ENCODE peak calls at places on chromosomes 16 and 17, in four cellular contexts. One of them, this sample, is unnamed.

GRCh38 chr16:75247249-75247648 is 4.2 kb downstream of the BCAR1 start:
- DNase-seq in dorsolateral prefrontal cortex: peak
- DNase-seq in GM23338: no peak
- DNase-seq in ovary: no peak
- DNase-seq in this sample: no peak

GRCh38 chr17:60678118-60678444 is 430 bp downstream of the BCAS3 start:
- DNase-seq in dorsolateral prefrontal cortex: no peak
- DNase-seq in GM23338: no peak
- DNase-seq in ovary: no peak
- DNase-seq in this sample: no peak

GRCh38 chr17:45745843-45746494 is 38.2 kb upstream of the CRHR1 start:
- DNase-seq in dorsolateral prefrontal cortex: no peak
- DNase-seq in GM23338: peak
- DNase-seq in ovary: no peak
- DNase-seq in this sample: no peak

GRCh38 chr16:1932050-1933028 is 10.7 kb downstream of the MSRB1 start:
- DNase-seq in dorsolateral prefrontal cortex: no peak
- DNase-seq in GM23338: peak
- DNase-seq in ovary: no peak
- DNase-seq in this sample: peak

GRCh38 chr17:82602986-82603385 is 45.3 kb downstream of the WDR45B start:
- DNase-seq in dorsolateral prefrontal cortex: no peak
- DNase-seq in GM23338: no peak
- DNase-seq in ovary: no peak
- DNase-seq in this sample: no peak

GRCh38 chr17:34246436-34246835 is 8.6 kb upstream of the CCL2 start:
- DNase-seq in dorsolateral prefrontal cortex: no peak
- DNase-seq in GM23338: no peak
- DNase-seq in ovary: no peak
- DNase-seq in this sample: no peak

GRCh38 chr16:82603784-82604411 is 22.9 kb upstream of the CDH13 start:
- DNase-seq in dorsolateral prefrontal cortex: peak
- DNase-seq in GM23338: peak
- DNase-seq in ovary: no peak
- DNase-seq in this sample: no peak

GRCh38 chr17:76935331-76935730 is 67.1 kb downstream of the MGAT5B start:
- DNase-seq in dorsolateral prefrontal cortex: no peak
- DNase-seq in GM23338: no peak
- DNase-seq in ovary: no peak
- DNase-seq in this sample: no peak

GRCh38 chr17:35804658-35805192 is 4.6 kb upstream of the TAF15 start:
- DNase-seq in dorsolateral prefrontal cortex: no peak
- DNase-seq in GM23338: peak
- DNase-seq in ovary: no peak
- DNase-seq in this sample: peak

GRCh38 chr16:84509032-84509950 is 4.8 kb upstream of the MEAK7 start:
- DNase-seq in dorsolateral prefrontal cortex: no peak
- DNase-seq in GM23338: peak
- DNase-seq in ovary: no peak
- DNase-seq in this sample: no peak

GRCh38 chr17:64200080-64201042 is 62.7 kb downstream of the TEX2 start:
- DNase-seq in dorsolateral prefrontal cortex: no peak
- DNase-seq in GM23338: peak
- DNase-seq in ovary: no peak
- DNase-seq in this sample: no peak

GRCh38 chr17:80892900-80893603 is 98.6 kb upstream of the CHMP6 start:
- DNase-seq in dorsolateral prefrontal cortex: peak
- DNase-seq in GM23338: no peak
- DNase-seq in ovary: no peak
- DNase-seq in this sample: peak

GRCh38 chr17:31726980-31727427 is 132.0 kb downstream of the COPRS start:
- DNase-seq in dorsolateral prefrontal cortex: no peak
- DNase-seq in GM23338: no peak
- DNase-seq in ovary: no peak
- DNase-seq in this sample: no peak

GRCh38 chr17:74457146-74457819 is 9.2 kb upstream of the CD300A start:
- DNase-seq in dorsolateral prefrontal cortex: peak
- DNase-seq in GM23338: peak
- DNase-seq in ovary: peak
- DNase-seq in this sample: peak

GRCh38 chr17:9729034-9729650 is 62.2 kb downstream of the DHRS7C start:
- DNase-seq in dorsolateral prefrontal cortex: no peak
- DNase-seq in GM23338: peak
- DNase-seq in ovary: no peak
- DNase-seq in this sample: no peak

GRCh38 chr17:9728005-9728404 is 63.4 kb downstream of the DHRS7C start:
- DNase-seq in dorsolateral prefrontal cortex: no peak
- DNase-seq in GM23338: no peak
- DNase-seq in ovary: no peak
- DNase-seq in this sample: no peak

GRCh38 chr17:9726291-9726690 is 65.1 kb downstream of the DHRS7C start:
- DNase-seq in dorsolateral prefrontal cortex: no peak
- DNase-seq in GM23338: no peak
- DNase-seq in ovary: no peak
- DNase-seq in this sample: no peak

GRCh38 chr17:9728564-9728963 is 62.8 kb downstream of the DHRS7C start:
- DNase-seq in dorsolateral prefrontal cortex: no peak
- DNase-seq in GM23338: no peak
- DNase-seq in ovary: no peak
- DNase-seq in this sample: no peak

DNA sequence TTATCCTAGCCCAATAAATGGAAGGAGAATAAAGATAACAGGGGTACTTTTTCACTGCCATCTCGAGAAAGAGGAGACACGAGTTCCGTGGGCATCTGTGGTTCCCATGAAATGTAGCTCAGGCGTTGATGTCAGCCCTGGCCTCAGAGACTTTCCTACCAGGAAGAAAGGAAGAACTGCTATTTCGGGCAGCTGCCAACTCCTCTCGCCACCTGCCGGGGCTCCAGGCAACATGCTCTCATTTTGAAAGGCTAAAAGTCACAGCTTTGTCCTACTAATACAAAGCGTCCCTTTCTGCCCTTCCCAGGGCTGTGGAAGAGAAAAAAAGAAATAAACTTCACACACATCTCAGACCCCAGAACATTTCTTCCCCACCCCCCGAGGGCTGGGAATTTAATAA is 65.8 kb downstream of the DHRS7C start:
- DNase-seq in dorsolateral prefrontal cortex: peak
- DNase-seq in GM23338: no peak
- DNase-seq in ovary: no peak
- DNase-seq in this sample: no peak
- TF ChIP-seq CTCF in dorsolateral prefrontal cortex: peak
- TF ChIP-seq CTCF in GM23338: no peak
- TF ChIP-seq CTCF in ovary: no peak
- TF ChIP-seq CTCF in this sample: no peak

GRCh38 chr16:15950869-15951268 is 1.5 kb downstream of the ABCC1 start:
- DNase-seq in dorsolateral prefrontal cortex: no peak
- DNase-seq in GM23338: no peak
- DNase-seq in ovary: no peak
- DNase-seq in this sample: no peak
- H3K4me3 ChIP-seq in dorsolateral prefrontal cortex: peak
- H3K4me3 ChIP-seq in GM23338: peak
- H3K4me3 ChIP-seq in ovary: peak
- H3K4me3 ChIP-seq in this sample: peak

GRCh38 chr17:29242790-29243189 is 3.9 kb upstream of the CRYBA1 start:
- DNase-seq in dorsolateral prefrontal cortex: no peak
- DNase-seq in GM23338: no peak
- DNase-seq in ovary: no peak
- DNase-seq in this sample: no peak

GRCh38 chr17:29245401-29245800 is 1.3 kb upstream of the CRYBA1 start:
- DNase-seq in dorsolateral prefrontal cortex: no peak
- DNase-seq in GM23338: no peak
- DNase-seq in ovary: no peak
- DNase-seq in this sample: no peak

GRCh38 chr17:29241015-29241963 is 5.4 kb upstream of the CRYBA1 start:
- DNase-seq in dorsolateral prefrontal cortex: peak
- DNase-seq in GM23338: peak
- DNase-seq in ovary: no peak
- DNase-seq in this sample: peak

GRCh38 chr17:29242051-29242450 is 4.6 kb upstream of the CRYBA1 start:
- DNase-seq in dorsolateral prefrontal cortex: no peak
- DNase-seq in GM23338: no peak
- DNase-seq in ovary: no peak
- DNase-seq in this sample: no peak

DNA sequence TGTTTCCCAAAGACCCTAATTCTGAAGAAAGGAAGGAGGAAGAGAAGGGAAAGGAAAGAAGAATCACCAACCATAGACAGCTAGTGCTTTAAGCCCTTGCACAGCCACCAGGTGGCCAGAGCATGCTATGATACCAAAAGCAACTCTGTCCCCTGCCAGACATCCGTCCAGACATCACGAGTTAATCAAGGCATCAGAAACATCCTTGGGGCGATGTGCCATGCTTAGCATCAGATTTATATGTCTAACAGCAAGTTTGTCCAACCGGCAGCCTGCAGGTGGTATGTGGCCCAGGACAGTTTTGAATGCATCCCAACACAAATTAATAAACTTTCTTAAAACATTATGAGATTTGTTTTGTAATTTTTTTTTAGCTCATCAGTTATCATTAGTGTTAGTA is 2.9 kb upstream of the CRYBA1 start:
- DNase-seq in dorsolateral prefrontal cortex: no peak
- DNase-seq in GM23338: peak
- DNase-seq in ovary: no peak
- DNase-seq in this sample: peak
- TF ChIP-seq CTCF in dorsolateral prefrontal cortex: no peak
- TF ChIP-seq CTCF in GM23338: peak
- TF ChIP-seq CTCF in ovary: no peak
- TF ChIP-seq CTCF in this sample: peak

DNA sequence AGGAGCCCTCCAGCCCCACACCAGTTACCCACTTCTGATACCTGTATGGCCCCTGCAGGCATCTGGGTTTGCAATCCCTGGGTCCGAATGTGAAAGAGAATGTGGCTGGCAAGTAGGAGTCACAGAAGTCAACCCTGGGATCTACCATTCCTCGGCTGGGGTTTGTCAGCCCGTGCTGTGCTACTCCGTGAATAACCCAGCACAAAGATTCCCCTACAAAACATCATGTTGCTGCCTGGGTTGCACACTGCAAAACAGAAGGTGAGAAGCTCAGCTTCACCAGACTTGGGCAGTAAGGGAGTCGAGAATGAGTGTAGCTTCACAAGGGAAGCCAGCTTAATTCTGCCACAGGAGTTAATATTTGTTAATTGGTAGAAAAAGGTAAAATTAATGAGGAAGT is 137.1 kb downstream of the ZFHX3 start:
- DNase-seq in dorsolateral prefrontal cortex: no peak
- DNase-seq in GM23338: peak
- DNase-seq in ovary: no peak
- DNase-seq in this sample: no peak
- H3K4me3 ChIP-seq in dorsolateral prefrontal cortex: no peak
- H3K4me3 ChIP-seq in GM23338: no peak
- H3K4me3 ChIP-seq in ovary: no peak
- H3K4me3 ChIP-seq in this sample: no peak

This sample was measured in BE2C.